ENCODE peak calls at places on chromosomes 6 and 20, in nine cellular contexts. F, X, L, V, P, B, C, N and J are unnamed samples.
A peak's percentile ranks its signal among the peaks of the same experiment; 100 is the strongest.

GRCh38 chr6:40425192-40425919 is 161.8 kb downstream of the LRFN2 start:
- DNase-seq in N (no peak), C (no peak), L (no peak), B (peak; percentile 66), V (no peak), X (no peak), P (no peak), F (no peak), J (no peak)

GRCh38 chr6:4039348-4039747 is 39.6 kb downstream of the FAM217A start:
- DNase-seq in P (no peak), B (peak; percentile 12), V (no peak), L (no peak), N (no peak), F (no peak), C (no peak), X (no peak), J (no peak)

GRCh38 chr6:33988121-33989015 is 157.5 kb downstream of the GRM4 start:
- DNase-seq in N (no peak), F (peak; percentile 72), V (no peak), P (no peak), X (no peak), L (no peak), C (no peak), B (peak; percentile 34), J (peak; percentile 69)

GRCh38 chr20:23153696-23154341 is 67.7 kb upstream of the CD93 start:
- DNase-seq in P (no peak), L (no peak), F (peak; percentile 15), B (no peak), N (peak; percentile 27), C (no peak), V (no peak), X (no peak), J (no peak)

GRCh38 chr6:38510205-38510604 is 129.5 kb downstream of the BTBD9 start:
- DNase-seq in L (no peak), P (no peak), F (no peak), B (no peak), C (peak; percentile 65), N (no peak), X (peak; percentile 61), V (no peak), J (no peak)

GRCh38 chr20:34530342-34530741 is 14.1 kb downstream of the DYNLRB1 start:
- DNase-seq in X (no peak), B (no peak), F (no peak), V (no peak), C (no peak), P (no peak), L (no peak), N (no peak), J (no peak)

GRCh38 chr20:38304845-38305447 is 990 bp downstream of the BPI start:
- DNase-seq in P (no peak), B (peak; percentile 6), L (no peak), V (peak; percentile 4), N (peak; percentile 75), F (peak; percentile 33), C (peak; percentile 44), X (peak; percentile 47), J (no peak)

GRCh38 chr6:67666177-67666964 is 968.7 kb upstream of the ADGRB3 start:
- DNase-seq in B (no peak), X (peak; percentile 18), V (no peak), L (no peak), F (no peak), P (no peak), N (no peak), C (no peak), J (no peak)

GRCh38 chr20:46089076-46089337 is 755 bp downstream of the NCOA5 start:
- DNase-seq in X (no peak), B (peak; percentile 74), L (no peak), N (no peak), P (no peak), C (no peak), F (no peak), V (no peak), J (no peak)

GRCh38 chr20:48951646-48952045 is 30.1 kb downstream of the ARFGEF2 start:
- DNase-seq in V (no peak), X (no peak), N (no peak), C (no peak), P (no peak), F (no peak), B (no peak), L (no peak), J (no peak)
- TF ChIP-seq CTCF in V (no peak), X (no peak), N (no peak), C (no peak), P (no peak), F (no peak), B (no peak), L (no peak), J (no peak)

GRCh38 chr20:49823152-49823847 is 10.7 kb downstream of the SLC9A8 start:
- DNase-seq in F (no peak), C (no peak), P (no peak), X (no peak), N (no peak), B (no peak), L (no peak), V (no peak), J (no peak)

GRCh38 chr20:49824206-49824605 is 11.6 kb downstream of the SLC9A8 start:
- DNase-seq in P (no peak), L (peak; percentile 45), V (no peak), X (no peak), F (no peak), B (no peak), N (no peak), C (no peak), J (no peak)

GRCh38 chr20:49821381-49821780 is 8.8 kb downstream of the SLC9A8 start:
- DNase-seq in N (no peak), P (no peak), L (no peak), V (no peak), B (no peak), F (no peak), X (no peak), C (no peak), J (no peak)

GRCh38 chr20:49819702-49820101 is 7.1 kb downstream of the SLC9A8 start:
- DNase-seq in P (no peak), L (no peak), V (no peak), C (no peak), F (no peak), X (no peak), B (no peak), N (no peak), J (no peak)

GRCh38 chr20:49821850-49822249 is 9.2 kb downstream of the SLC9A8 start:
- DNase-seq in F (no peak), B (no peak), P (peak; percentile 64), C (peak; percentile 53), X (peak; percentile 74), L (peak; percentile 46), N (no peak), V (no peak), J (no peak)
- TF ChIP-seq CTCF in F (no peak), B (peak; percentile 53), P (peak; percentile 74), C (peak; percentile 34), X (peak; percentile 39), L (peak; percentile 15), N (no peak), V (no peak), J (no peak)

GRCh38 chr20:11473971-11474370 is 443.7 kb upstream of the BTBD3 start:
- DNase-seq in P (no peak), L (no peak), F (no peak), C (no peak), N (no peak), V (no peak), X (no peak), B (no peak), J (no peak)

GRCh38 chr20:11469795-11470495 is 447.7 kb upstream of the BTBD3 start:
- DNase-seq in L (no peak), F (no peak), B (no peak), P (no peak), N (no peak), X (no peak), C (peak; percentile 26), V (no peak), J (no peak)

GRCh38 chr20:11467436-11467835 is 450.3 kb upstream of the BTBD3 start:
- DNase-seq in P (no peak), F (no peak), X (no peak), C (no peak), L (no peak), V (no peak), B (no peak), N (no peak), J (no peak)

GRCh38 chr20:11468880-11469279 is 448.8 kb upstream of the BTBD3 start:
- DNase-seq in F (no peak), P (no peak), C (no peak), N (no peak), L (no peak), X (no peak), B (no peak), V (no peak), J (no peak)
- TF ChIP-seq CTCF in F (no peak), P (no peak), C (no peak), N (no peak), L (no peak), X (no peak), B (no peak), V (no peak), J (no peak)

GRCh38 chr20:63536997-63537524 is at the start of gene PTK6:
- DNase-seq in F (peak; percentile 88), X (no peak), B (no peak), N (peak; percentile 93), L (peak; percentile 79), C (no peak), P (no peak), V (no peak), J (no peak)

GRCh38 chr20:63539092-63539430 is 1.9 kb upstream of the PTK6 start:
- DNase-seq in P (no peak), L (no peak), V (no peak), N (no peak), B (no peak), F (no peak), X (no peak), C (no peak), J (no peak)

GRCh38 chr20:63539441-63540370 is 2.5 kb upstream of the PTK6 start:
- DNase-seq in F (no peak), X (no peak), L (no peak), V (no peak), P (no peak), C (no peak), N (no peak), B (no peak), J (no peak)

GRCh38 chr20:63537525-63538203 is 488 bp upstream of the PTK6 start:
- DNase-seq in C (peak; percentile 88), P (peak; percentile 51), L (peak; percentile 97), X (peak; percentile 89), F (peak; percentile 97), B (peak; percentile 94), V (peak; percentile 93), N (peak; percentile 98), J (no peak)

DNA sequence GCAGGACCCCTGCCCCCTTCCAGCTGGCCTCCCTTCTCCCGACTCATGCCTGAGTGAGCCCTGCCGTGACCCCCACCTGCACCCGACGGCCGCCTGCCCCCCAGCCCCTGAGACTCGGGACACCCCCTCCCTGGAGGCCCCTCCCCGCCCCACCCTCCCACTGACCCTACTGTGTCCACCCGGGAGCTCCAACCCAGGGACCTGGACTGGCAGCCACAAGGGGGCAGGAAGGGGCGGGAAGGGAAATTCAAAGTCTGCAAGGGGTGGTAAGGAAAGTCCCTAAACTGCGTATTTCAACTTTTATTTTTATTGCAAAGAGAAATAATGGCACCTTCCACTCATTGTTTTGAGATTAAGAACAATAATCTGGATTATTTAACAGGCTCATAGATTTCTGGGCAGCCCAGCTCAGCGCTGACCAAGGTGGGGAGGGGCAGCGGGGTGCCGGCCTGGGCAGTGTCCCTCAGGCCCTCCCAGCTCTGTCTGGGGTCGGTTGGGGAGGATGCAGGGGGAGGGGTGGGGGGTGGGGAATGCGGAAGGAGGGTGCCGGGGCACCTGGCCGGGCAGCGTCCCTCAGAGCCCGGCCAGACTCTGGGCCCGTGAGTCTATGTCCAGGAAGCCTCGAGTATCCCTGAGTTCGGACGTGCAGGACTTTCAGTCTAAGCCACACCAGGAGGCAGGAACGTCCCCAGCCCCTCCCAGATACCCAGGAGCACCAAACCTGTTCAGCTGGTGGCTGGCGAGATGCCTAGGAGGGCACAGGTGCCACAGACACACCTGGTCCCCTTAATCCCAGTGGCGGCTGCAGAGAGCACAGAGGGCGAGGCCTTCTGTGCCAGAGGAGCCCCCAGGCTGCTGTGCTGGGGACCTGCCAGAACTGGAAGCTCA is 1.3 kb upstream of the PTK6 start:
- DNase-seq in C (peak; percentile 46), B (no peak), N (peak; percentile 86), X (peak; percentile 38), P (no peak), V (no peak), L (peak; percentile 98), F (peak; percentile 95), J (no peak)
- TF ChIP-seq CTCF in C (peak; percentile 11), B (no peak), N (peak; percentile 36), X (no peak), P (no peak), V (no peak), L (peak; percentile 67), F (no peak), J (peak; percentile 63)